ENCODE peak calls at places on chromosomes 1 and 21, in ten cellular contexts. E is GM20000; S is amniotic stem cell; H is WERI-Rb-1; A is activated CD8-positive, alpha-beta memory T cell treated with anti-CD3 and anti-CD28 coated beads, Interleukin-2, amount 10 ng/mL, durations not matched to agents 7 days and 5 days; X is stomach; L is stimulated activated CD4-positive, alpha-beta T cell treated with anti-CD3 and anti-CD28 coated beads, Interleukin-1b, Interleukin-23, amount 100 ng/mL, for 1 hour; G is DMS153; D is dermis blood vessel endothelial cell; Z is naive thymus-derived CD4-positive, alpha-beta T cell. N is an unnamed sample.

GRCh38 chr1:25431495-25432363 is 1.0 kb downstream of the MACO1 start:
- DNase-seq in E (no peak), S (no peak), H (peak; percentile 9), A (no peak), X (no peak), L (no peak), G (no peak), D (no peak), Z (no peak), N (peak; percentile 50)

GRCh38 chr21:42125571-42126544 is 54.7 kb downstream of the UMODL1 start:
- DNase-seq in E (no peak), S (no peak), H (peak; percentile 54), A (no peak), X (no peak), L (no peak), G (peak; percentile 63), D (no peak), Z (no peak), N (peak; percentile 46)

GRCh38 chr1:50978144-50978851 is 8.3 kb downstream of the CDKN2C start:
- DNase-seq in E (peak; percentile 72), S (peak; percentile 29), H (peak; percentile 83), A (peak; percentile 45), X (peak; percentile 61), L (no peak), G (peak; percentile 58), D (peak; percentile 67), Z (peak; percentile 11), N (peak; percentile 92)

GRCh38 chr21:33025471-33026298 is at the start of gene OLIG2:
- DNase-seq in E (peak; percentile 46), S (no peak), H (peak; percentile 96), A (no peak), X (no peak), L (no peak), G (no peak), D (no peak), Z (no peak), N (peak; percentile 28)

GRCh38 chr1:168136709-168137514 is at the start of gene GPR161:
- DNase-seq in E (peak; percentile 69), S (no peak), H (peak; percentile 42), A (peak; percentile 45), X (peak; percentile 48), L (no peak), G (no peak), D (peak; percentile 53), Z (peak; percentile 21), N (peak; percentile 72)

GRCh38 chr21:38134084-38134873 is 122.5 kb upstream of the KCNJ15 start:
- DNase-seq in E (no peak), S (no peak), H (no peak), A (no peak), X (no peak), L (no peak), G (no peak), D (no peak), Z (no peak), N (no peak)

GRCh38 chr1:15384301-15384901 is 25.3 kb upstream of the EFHD2 start:
- DNase-seq in E (peak; percentile 68), S (no peak), H (no peak), A (no peak), X (peak; percentile 45), L (no peak), G (no peak), D (no peak), Z (no peak), N (no peak)

GRCh38 chr1:32761253-32761877 is 55.8 kb downstream of the YARS1 start:
- DNase-seq in E (no peak), S (peak; percentile 18), H (no peak), A (no peak), X (peak; percentile 90), L (no peak), G (peak; percentile 65), D (peak; percentile 74), Z (no peak), N (peak; percentile 37)

GRCh38 chr1:218344814-218345672 is at the start of gene TGFB2:
- DNase-seq in E (peak; percentile 43), S (no peak), H (peak; percentile 53), A (no peak), X (no peak), L (no peak), G (peak; percentile 13), D (peak; percentile 87), Z (peak; percentile 26), N (peak; percentile 95)

GRCh38 chr1:218739426-218739825 is 394.3 kb downstream of the TGFB2 start:
- DNase-seq in E (no peak), S (no peak), H (no peak), A (no peak), X (no peak), L (no peak), G (no peak), D (no peak), Z (no peak), N (peak; percentile 59)

N was measured in NCI-H69.